ENCODE peak calls at places on chromosome 14, in eight cellular contexts. Y, B, H, R, N, T, I and W are unnamed samples.

GRCh38 chr14:91753501-91754128 is 21.7 kb upstream of the CATSPERB start:
- ATAC-seq in Y (no peak), N (no peak), R (no peak), H (peak), B (no peak), I (peak), T (no peak), W (no peak)

GRCh38 chr14:90536092-90536491 is 139.3 kb downstream of the CALM1 start:
- ATAC-seq in I (peak), R (no peak), Y (no peak), B (no peak), T (no peak), N (peak), H (no peak), W (no peak)

GRCh38 chr14:31125231-31125630 is 82.4 kb downstream of the HECTD1 start:
- ATAC-seq in H (no peak), B (no peak), N (no peak), R (no peak), T (no peak), I (no peak), Y (no peak), W (no peak)

GRCh38 chr14:33184587-33184986 is 245.9 kb downstream of the NPAS3 start:
- ATAC-seq in N (no peak), I (peak), B (no peak), R (no peak), H (no peak), T (no peak), Y (no peak), W (no peak)

GRCh38 chr14:103818870-103819269 is 28.5 kb downstream of the PPP1R13B start:
- ATAC-seq in N (no peak), B (no peak), H (no peak), Y (no peak), R (no peak), T (no peak), I (no peak), W (no peak)

GRCh38 chr14:91363776-91364523 is 53.7 kb downstream of the CCDC88C start:
- ATAC-seq in R (no peak), T (no peak), I (peak), H (no peak), Y (no peak), N (peak), B (peak), W (no peak)

GRCh38 chr14:69398818-69399210 is 322 bp downstream of the SLC39A9 start:
- ATAC-seq in R (peak), I (peak), N (no peak), T (peak), Y (peak), B (peak), H (peak), W (peak)

GRCh38 chr14:94680498-94681288 is 68.5 kb downstream of the SERPINA3 start:
- ATAC-seq in R (no peak), H (no peak), I (peak), N (no peak), B (no peak), T (no peak), Y (no peak), W (no peak)

GRCh38 chr14:105498430-105499255 is 7.6 kb downstream of the TEDC1 start:
- ATAC-seq in H (no peak), N (no peak), T (no peak), R (no peak), Y (no peak), B (no peak), I (no peak), W (no peak)

GRCh38 chr14:103801459-103801858 is 45.9 kb downstream of the PPP1R13B start:
- ATAC-seq in B (no peak), I (peak), Y (no peak), T (no peak), N (peak), R (no peak), H (no peak), W (no peak)

GRCh38 chr14:91607322-91608047 is 97.4 kb upstream of the PPP4R3A start:
- ATAC-seq in T (no peak), R (no peak), I (no peak), B (no peak), Y (no peak), H (no peak), N (no peak), W (no peak)

GRCh38 chr14:63435838-63436237 is 107.3 kb downstream of the PPP2R5E start:
- ATAC-seq in R (no peak), I (peak), Y (no peak), T (no peak), H (no peak), B (no peak), N (peak), W (no peak)

GRCh38 chr14:82642425-82642824 is 1108.8 kb upstream of the SEL1L start:
- ATAC-seq in Y (no peak), R (no peak), H (no peak), I (no peak), B (no peak), T (no peak), N (no peak), W (no peak)

GRCh38 chr14:98886982-98887381 is 385.0 kb downstream of the BCL11B start:
- ATAC-seq in Y (no peak), R (no peak), I (no peak), H (no peak), T (no peak), B (no peak), N (no peak), W (no peak)

GRCh38 chr14:105358140-105358846 is 40.0 kb upstream of the TEX22 start:
- ATAC-seq in N (no peak), T (no peak), H (no peak), I (no peak), B (no peak), R (no peak), Y (no peak), W (no peak)

GRCh38 chr14:39382463-39382862 is 49.8 kb downstream of the FBXO33 start:
- ATAC-seq in I (no peak), B (no peak), T (no peak), H (no peak), Y (no peak), R (no peak), N (no peak), W (no peak)

GRCh38 chr14:73248294-73248868 is 11.1 kb downstream of the PAPLN start:
- ATAC-seq in N (no peak), Y (no peak), B (peak), H (no peak), T (no peak), I (no peak), R (peak), W (no peak)

GRCh38 chr14:60643443-60644402 is 5.6 kb downstream of the SIX1 start:
- ATAC-seq in B (no peak), T (no peak), N (no peak), I (no peak), Y (no peak), R (no peak), H (no peak), W (no peak)

GRCh38 chr14:86015916-86016315 is 486.0 kb downstream of the FLRT2 start:
- ATAC-seq in R (no peak), I (no peak), H (no peak), T (no peak), N (no peak), B (no peak), Y (no peak), W (no peak)

GRCh38 chr14:68459480-68460136 is 333.3 kb downstream of the ZFP36L1 start:
- ATAC-seq in H (no peak), N (no peak), B (no peak), R (no peak), I (peak), Y (no peak), T (no peak), W (no peak)

GRCh38 chr14:87934185-87934584 is 58.8 kb downstream of the GALC start:
- ATAC-seq in T (no peak), R (no peak), I (no peak), N (no peak), B (peak), H (no peak), Y (no peak), W (no peak)